ENCODE peak calls at places on chromosomes 2 and 18, in five cellular contexts. M is adipocyte, C is hepatocyte, W is K562, H is iPS DF 6.9. Q is an unnamed sample. For H3K36me3 and H3K4me1, the result is how much of the 10 kb centered on the place peaks cover.

GRCh38 chr18:79458131-79458838 is 62.6 kb downstream of the NFATC1 start:
- DNase-seq in M (peak), C (peak), W (no peak), H (no peak), Q (no peak)

GRCh38 chr2:219399716-219400478 is 12.2 kb upstream of the DNPEP start:
- DNase-seq in M (peak), C (no peak), W (no peak), H (no peak), Q (no peak)

GRCh38 chr18:34789768-34790344 is 79.8 kb downstream of the DTNA start:
- DNase-seq in M (no peak), C (no peak), W (no peak), H (no peak), Q (no peak)

GRCh38 chr2:191675807-191676667 is 1.9 kb upstream of the NABP1 start:
- DNase-seq in M (no peak), C (no peak), W (no peak), H (no peak), Q (no peak)

GRCh38 chr18:3305933-3306332 is 44.0 kb downstream of the MYL12B start:
- DNase-seq in M (peak), C (peak), W (no peak), H (no peak), Q (no peak)

GRCh38 chr2:5946210-5947118 is 254.3 kb downstream of the SOX11 start:
- DNase-seq in M (no peak), C (no peak), W (no peak), H (no peak), Q (no peak)

GRCh38 chr18:43794363-43794762 is 517.1 kb upstream of the SYT4 start:
- DNase-seq in M (no peak), C (no peak), W (no peak), H (no peak), Q (no peak)

GRCh38 chr18:55322176-55322735 is 265.7 kb downstream of the TCF4 start:
- DNase-seq in M (peak), C (peak), W (no peak), H (no peak), Q (peak)

GRCh38 chr2:118849226-118850170 is 2.0 kb upstream of the EN1 start:
- DNase-seq in M (no peak), C (no peak), W (no peak), H (no peak), Q (no peak)

GRCh38 chr18:74899554-74899953 is 301.9 kb downstream of the ZNF407 start:
- DNase-seq in M (no peak), C (peak), W (no peak), H (no peak), Q (no peak)

GRCh38 chr2:118737690-118738089 is 109.8 kb downstream of the EN1 start:
- DNase-seq in M (no peak), C (no peak), W (no peak), H (no peak), Q (no peak)

GRCh38 chr2:19086351-19086750 is 272.1 kb downstream of the OSR1 start:
- DNase-seq in M (no peak), C (no peak), W (no peak), H (peak), Q (no peak)

GRCh38 chr18:685438-685837 is 27.0 kb downstream of the ENOSF1 start:
- DNase-seq in M (no peak), C (no peak), W (peak), H (no peak), Q (no peak)

GRCh38 chr2:1727796-1728474 is 16.4 kb downstream of the PXDN start:
- DNase-seq in M (no peak), C (no peak), W (no peak), H (no peak), Q (no peak)

GRCh38 chr2:203070615-203071547 is 56.2 kb downstream of the NBEAL1 start:
- DNase-seq in M (no peak), C (peak), W (no peak), H (no peak), Q (no peak)

GRCh38 chr2:216163518-216163917 is 54.4 kb downstream of the XRCC5 start:
- DNase-seq in M (peak), C (peak), W (no peak), H (no peak), Q (no peak)

GRCh38 chr2:148996805-148997204 is 41.7 kb upstream of the LYPD6B start:
- DNase-seq in M (no peak), C (no peak), W (no peak), H (no peak), Q (no peak)

GRCh38 chr2:61059382-61059781 is 6.3 kb upstream of the SANBR start:
- DNase-seq in M (no peak), C (no peak), W (no peak), H (no peak), Q (no peak)

GRCh38 chr2:202178342-202178958 is 59.9 kb downstream of the SUMO1 start:
- DNase-seq in M (peak), C (peak), W (peak), H (peak), Q (peak)

GRCh38 chr18:23563377-23564043 is 22.8 kb downstream of the NPC1 start:
- DNase-seq in M (no peak), C (no peak), W (no peak), H (no peak), Q (no peak)

GRCh38 chr2:141021109-141021508 is 1109.7 kb downstream of the LRP1B start:
- DNase-seq in M (peak), C (no peak), W (no peak), H (no peak), Q (no peak)

GRCh38 chr2:128474014-128474961 is 155.6 kb upstream of the HS6ST1 start:
- DNase-seq in M (no peak), C (no peak), W (no peak), H (no peak), Q (no peak)

GRCh38 chr2:42328148-42328833 is 32.7 kb downstream of the COX7A2L start:
- DNase-seq in M (peak), C (peak), W (no peak), H (no peak), Q (peak)

GRCh38 chr18:59725177-59725576 is 28.0 kb upstream of the CCBE1 start:
- DNase-seq in M (peak), C (no peak), W (no peak), H (no peak), Q (no peak)

GRCh38 chr2:206527153-206527552 is 83.8 kb downstream of the ADAM23 start:
- DNase-seq in M (no peak), C (no peak), W (no peak), H (no peak), Q (no peak)

GRCh38 chr2:60926751-60927568 is 45.6 kb downstream of the REL start:
- DNase-seq in M (peak), C (no peak), W (no peak), H (no peak), Q (no peak)

GRCh38 chr2:14543284-14543683 is 89.2 kb upstream of the LRATD1 start:
- DNase-seq in M (no peak), C (no peak), W (no peak), H (no peak), Q (no peak)

GRCh38 chr2:133255363-133255762 is 312.9 kb downstream of the NCKAP5 start:
- DNase-seq in M (no peak), C (no peak), W (no peak), H (no peak), Q (no peak)

DNA sequence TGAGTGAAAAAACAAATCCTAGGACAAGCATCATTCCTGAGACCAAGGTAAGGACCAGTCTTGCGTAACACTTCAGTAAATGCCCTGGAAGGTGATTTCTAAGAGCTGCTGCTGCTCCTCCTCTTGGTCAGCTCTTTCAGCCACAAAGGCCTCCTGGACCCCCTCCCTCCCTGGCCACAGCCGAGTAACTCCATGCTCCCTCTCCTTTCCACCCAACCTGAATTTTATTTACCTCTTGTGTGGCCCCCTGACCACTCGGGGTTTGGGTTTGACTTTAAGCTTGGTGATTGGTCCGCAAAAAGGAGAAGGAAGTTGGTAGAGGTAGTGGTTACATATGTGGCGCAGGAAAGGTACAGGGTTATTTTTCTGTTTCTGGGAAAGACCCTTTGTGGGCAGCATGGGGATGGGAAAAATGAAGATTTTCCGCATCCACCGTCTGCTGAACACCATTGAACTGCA is 9.2 kb downstream of the HTRA2 start:
- DNase-seq in M (no peak), C (no peak), W (no peak), H (no peak), Q (no peak)
- H3K36me3 ChIP-seq in M (under half), C (under half), W (under half), H (under half), Q (under half)

DNA sequence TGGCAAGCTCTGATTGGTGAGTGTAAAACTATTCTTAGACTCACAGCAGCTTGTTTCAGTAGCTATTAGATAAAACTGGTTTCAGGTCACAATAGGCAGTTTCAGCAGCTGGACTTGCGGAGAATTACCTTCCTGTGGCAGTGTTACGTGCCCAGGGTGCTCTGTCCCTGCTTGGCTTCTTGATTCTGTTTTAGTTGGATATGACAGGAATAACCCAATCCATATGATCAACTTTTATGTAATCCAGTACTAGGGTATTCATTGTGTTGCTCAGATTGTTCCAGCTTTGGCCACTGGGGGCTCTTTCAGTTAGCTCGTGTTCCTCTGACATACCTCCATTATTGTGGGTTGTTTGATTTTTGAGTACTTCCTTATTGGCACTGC is 43.1 kb downstream of the INPP4A start:
- DNase-seq in M (peak), C (peak), W (peak), H (peak), Q (peak)
- H3K4me1 ChIP-seq in M (under half), C (under half), W (under half), H (under half), Q (under half)

GRCh38 chr18:58540381-58540943 is 88.4 kb downstream of the ALPK2 start:
- DNase-seq in M (no peak), C (no peak), W (no peak), H (no peak), Q (no peak)
- H3K36me3 ChIP-seq in M (under half), C (under half), W (under half), H (under half), Q (under half)

GRCh38 chr18:77082316-77082715 is 50.3 kb downstream of the MBP start:
- DNase-seq in M (no peak), C (no peak), W (no peak), H (no peak), Q (no peak)
- H3K4me1 ChIP-seq in M (under half), C (under half), W (under half), H (under half), Q (under half)

DNA sequence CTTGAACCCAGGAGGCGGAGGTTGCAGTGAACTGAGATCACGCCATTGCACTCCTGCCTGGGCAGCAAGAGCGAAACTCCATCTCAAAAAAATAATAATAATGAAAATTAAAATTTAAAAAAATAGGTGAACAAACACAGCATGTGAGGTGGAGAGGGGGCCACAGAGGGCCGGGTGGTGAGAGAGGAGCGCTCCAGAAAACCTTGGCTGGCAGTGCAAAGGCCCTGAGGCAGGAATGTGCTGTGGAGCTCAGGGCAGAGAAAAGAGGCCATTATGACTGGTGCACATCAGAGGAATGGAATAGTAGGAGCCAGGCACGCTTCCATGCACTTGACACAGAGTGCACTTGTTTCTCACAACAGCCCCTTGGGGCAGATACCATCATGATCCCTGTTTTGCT is 21.6 kb upstream of the SCLY start:
- DNase-seq in M (no peak), C (no peak), W (no peak), H (no peak), Q (no peak)
- H3K36me3 ChIP-seq in M (half or more), C (under half), W (half or more), H (under half), Q (under half)